ENCODE peak calls at places on chromosomes 7 and 10, in six cellular contexts. M is hepatic stellate cell; O is adrenal gland; Y is occipital lobe; T is activated effector memory CD4-positive, alpha-beta T cell treated with Interleukin-2 at 50 U/mL for 16 hours; X is NCI-H1105 treated with DMSO at 0.1 percent for 48 hours. G is an unnamed sample.

GRCh38 chr7:78007231-78007630 is 208.7 kb downstream of the PHTF2 start:
- DNase-seq in M (no peak), T (no peak), O (no peak), Y (no peak), X (no peak), G (no peak)

GRCh38 chr7:88686468-88687229 is 72.9 kb upstream of the ZNF804B start:
- DNase-seq in M (no peak), T (no peak), X (no peak), O (no peak), Y (no peak), G (no peak)

GRCh38 chr10:66964946-66965345 is 39.1 kb downstream of the LRRTM3 start:
- DNase-seq in X (no peak), O (no peak), M (no peak), T (no peak), Y (no peak), G (no peak)

GRCh38 chr10:58399410-58399809 is 14.2 kb downstream of the TFAM start:
- DNase-seq in Y (no peak), O (no peak), X (no peak), T (no peak), M (no peak), G (no peak)

GRCh38 chr10:36559990-36560389 is 565.4 kb upstream of the ANKRD30A start:
- DNase-seq in Y (no peak), M (no peak), O (no peak), T (no peak), X (no peak), G (no peak)

GRCh38 chr10:101425535-101425934 is 71.6 kb downstream of the BTRC start:
- DNase-seq in O (no peak), T (no peak), Y (no peak), M (no peak), X (no peak), G (no peak)

GRCh38 chr10:110209399-110209925 is 2.1 kb downstream of the MXI1 start:
- DNase-seq in O (peak), T (peak), X (peak), Y (peak), M (peak), G (no peak)

GRCh38 chr10:124351481-124352220 is 67.1 kb downstream of the OAT start:
- DNase-seq in Y (no peak), T (no peak), M (no peak), X (no peak), O (no peak), G (no peak)

GRCh38 chr10:20879136-20879535 is 18.0 kb downstream of the NEBL start:
- DNase-seq in X (peak), Y (no peak), M (no peak), O (no peak), T (no peak), G (peak)

GRCh38 chr10:69010151-69010640 is 21.6 kb downstream of the KIFBP start:
- DNase-seq in X (no peak), T (no peak), O (no peak), M (no peak), Y (no peak), G (no peak)

GRCh38 chr7:157411580-157411979 is 74.8 kb downstream of the DNAJB6 start:
- DNase-seq in Y (no peak), T (peak), M (peak), O (no peak), X (no peak), G (no peak)

GRCh38 chr10:80410578-80411145 is 2.3 kb downstream of the PRXL2A start:
- DNase-seq in M (no peak), O (no peak), X (no peak), T (no peak), Y (peak), G (no peak)

GRCh38 chr10:100979821-100980272 is 7.5 kb downstream of the MRPL43 start:
- DNase-seq in O (peak), Y (no peak), T (no peak), M (no peak), X (no peak), G (no peak)

GRCh38 chr10:70657036-70657435 is 15.3 kb upstream of the ADAMTS14 start:
- DNase-seq in Y (no peak), T (no peak), O (no peak), X (no peak), M (no peak), G (no peak)

GRCh38 chr7:46448478-46448877 is 527.4 kb upstream of the IGFBP3 start:
- DNase-seq in T (no peak), O (no peak), X (no peak), M (no peak), Y (no peak), G (no peak)

GRCh38 chr7:152329469-152329868 is 106.3 kb downstream of the KMT2C start:
- DNase-seq in X (no peak), O (no peak), Y (no peak), M (no peak), T (no peak), G (no peak)

GRCh38 chr10:86785021-86785420 is 28.6 kb downstream of the BMPR1A start:
- DNase-seq in O (no peak), X (no peak), Y (no peak), T (no peak), M (no peak), G (no peak)

GRCh38 chr7:44403176-44403759 is 77.9 kb upstream of the CAMK2B start:
- DNase-seq in Y (no peak), M (no peak), O (no peak), X (no peak), T (no peak), G (no peak)

GRCh38 chr10:88851706-88852105 is at the start of gene ANKRD22:
- DNase-seq in O (peak), M (no peak), T (no peak), X (no peak), Y (no peak), G (no peak)

GRCh38 chr7:155844019-155844453 is 31.8 kb upstream of the SHH start:
- DNase-seq in T (no peak), X (no peak), M (no peak), O (no peak), Y (no peak), G (no peak)

GRCh38 chr10:77873558-77874380 is 52.8 kb downstream of the DLG5 start:
- DNase-seq in T (peak), O (peak), X (no peak), Y (no peak), M (peak), G (no peak)

GRCh38 chr10:119209050-119209735 is 1.8 kb downstream of the GRK5 start:
- DNase-seq in M (peak), O (peak), Y (peak), T (peak), X (peak), G (peak)

GRCh38 chr10:72323108-72323932 is 31.4 kb downstream of the DNAJB12 start:
- DNase-seq in X (no peak), O (no peak), Y (no peak), M (no peak), T (no peak), G (no peak)

GRCh38 chr10:63068246-63068645 is 64.9 kb upstream of the NRBF2 start:
- DNase-seq in T (no peak), X (no peak), O (no peak), M (no peak), Y (no peak), G (no peak)

GRCh38 chr10:88131561-88132139 is 268.2 kb downstream of the PTEN start:
- DNase-seq in Y (no peak), O (peak), X (peak), M (no peak), T (no peak), G (no peak)

GRCh38 chr7:15280078-15280734 is 281.6 kb downstream of the AGMO start:
- DNase-seq in M (no peak), X (no peak), Y (no peak), T (no peak), O (no peak), G (no peak)

GRCh38 chr10:27908231-27908630 is 90.6 kb downstream of the ODAD2 start:
- DNase-seq in Y (no peak), O (no peak), X (peak), M (no peak), T (no peak), G (peak)

GRCh38 chr10:92208736-92209135 is 82.1 kb downstream of the CPEB3 start:
- DNase-seq in O (no peak), M (no peak), X (no peak), Y (no peak), T (no peak), G (no peak)

GRCh38 chr10:7950981-7951847 is 103.3 kb upstream of the GATA3 start:
- DNase-seq in O (no peak), M (peak), Y (no peak), X (no peak), T (no peak), G (no peak)

GRCh38 chr10:5892007-5892406 is 2.0 kb downstream of the FBH1 start:
- DNase-seq in M (peak), O (peak), Y (no peak), T (no peak), X (no peak), G (no peak)

GRCh38 chr7:5454485-5454884 is 30.9 kb upstream of the TNRC18 start:
- DNase-seq in Y (no peak), T (no peak), M (no peak), O (no peak), X (no peak), G (no peak)